ENCODE peak calls at places on chromosomes 4 and X, in seven cellular contexts. U is CD8-positive, alpha-beta T cell; Z is lung; T is myocyte; W is H4; D is NCI-H460; Y is iris pigment epithelial cell. X is an unnamed sample.

GRCh38 chrX:12139934-12140611 is 1.8 kb downstream of the FRMPD4 start:
- DNase-seq in U (no peak), Z (no peak), T (peak), W (no peak), D (no peak), Y (no peak), X (no peak)

GRCh38 chr4:26088433-26088928 is 174.5 kb downstream of the SMIM20 start:
- DNase-seq in U (no peak), Z (no peak), T (peak), W (peak), D (no peak), Y (peak), X (no peak)

GRCh38 chr4:33395731-33396485 is 2675.7 kb downstream of the PCDH7 start:
- DNase-seq in U (no peak), Z (no peak), T (no peak), W (no peak), D (no peak), Y (peak), X (no peak)

GRCh38 chr4:153112071-153112460 is 92.2 kb upstream of the TRIM2 start:
- DNase-seq in U (peak), Z (no peak), T (peak), W (no peak), D (no peak), Y (no peak), X (no peak)

GRCh38 chr4:154030747-154031146 is 241.9 kb upstream of the SFRP2 start:
- DNase-seq in U (no peak), Z (no peak), T (peak), W (no peak), D (no peak), Y (no peak), X (no peak)

GRCh38 chrX:55030490-55031285 is at the start of gene ALAS2:
- DNase-seq in U (no peak), Z (no peak), T (no peak), W (no peak), D (no peak), Y (no peak), X (no peak)

GRCh38 chr4:168589154-168589553 is 92.3 kb downstream of the PALLD start:
- DNase-seq in U (no peak), Z (no peak), T (peak), W (peak), D (no peak), Y (peak), X (no peak)

GRCh38 chrX:2450681-2451080 is 50.1 kb downstream of the DHRSX start:
- DNase-seq in U (no peak), Z (no peak), T (no peak), W (no peak), D (no peak), Y (no peak), X (no peak)